ENCODE peak calls at places on chromosomes 11 and 22, in eight cellular contexts. One of them, this sample, is unnamed. For H3K36me3, the result is how much of the 10 kb centered on the place peaks cover.

GRCh38 chr11:38169286-38169685 is 1571.2 kb upstream of the RAG2 start:
- DNase-seq in mesenchymal stem cell: peak
- DNase-seq in body of pancreas: no peak
- DNase-seq in SK-N-SH: no peak
- DNase-seq in uterus: no peak
- DNase-seq in gastrocnemius medialis: no peak
- DNase-seq in upper lobe of right lung: no peak
- DNase-seq in naive thymus-derived CD4-positive, alpha-beta T cell: no peak
- DNase-seq in this sample: no peak

GRCh38 chr22:25176175-25176574 is 23.5 kb upstream of the CRYBB3 start:
- DNase-seq in naive thymus-derived CD4-positive, alpha-beta T cell: no peak
- DNase-seq in body of pancreas: no peak
- DNase-seq in gastrocnemius medialis: no peak
- DNase-seq in SK-N-SH: no peak
- DNase-seq in mesenchymal stem cell: no peak
- DNase-seq in upper lobe of right lung: peak
- DNase-seq in uterus: no peak
- DNase-seq in this sample: no peak

GRCh38 chr22:46652930-46653331 is 32.7 kb downstream of the GRAMD4 start:
- DNase-seq in uterus: no peak
- DNase-seq in gastrocnemius medialis: no peak
- DNase-seq in SK-N-SH: no peak
- DNase-seq in upper lobe of right lung: no peak
- DNase-seq in mesenchymal stem cell: peak
- DNase-seq in body of pancreas: no peak
- DNase-seq in naive thymus-derived CD4-positive, alpha-beta T cell: no peak
- DNase-seq in this sample: no peak

GRCh38 chr11:85133636-85134035 is 493.5 kb downstream of the DLG2 start:
- DNase-seq in uterus: no peak
- DNase-seq in upper lobe of right lung: no peak
- DNase-seq in body of pancreas: no peak
- DNase-seq in naive thymus-derived CD4-positive, alpha-beta T cell: no peak
- DNase-seq in gastrocnemius medialis: no peak
- DNase-seq in SK-N-SH: no peak
- DNase-seq in mesenchymal stem cell: no peak
- DNase-seq in this sample: no peak

GRCh38 chr11:48900131-48900800 is 83.4 kb downstream of the TRIM51G start:
- DNase-seq in upper lobe of right lung: peak
- DNase-seq in SK-N-SH: no peak
- DNase-seq in uterus: no peak
- DNase-seq in body of pancreas: no peak
- DNase-seq in mesenchymal stem cell: no peak
- DNase-seq in gastrocnemius medialis: no peak
- DNase-seq in naive thymus-derived CD4-positive, alpha-beta T cell: no peak
- DNase-seq in this sample: no peak

GRCh38 chr11:70026012-70026411 is 52.1 kb upstream of the ANO1 start:
- DNase-seq in body of pancreas: no peak
- DNase-seq in naive thymus-derived CD4-positive, alpha-beta T cell: no peak
- DNase-seq in gastrocnemius medialis: no peak
- DNase-seq in uterus: no peak
- DNase-seq in upper lobe of right lung: no peak
- DNase-seq in SK-N-SH: no peak
- DNase-seq in mesenchymal stem cell: no peak
- DNase-seq in this sample: no peak

GRCh38 chr11:119651802-119652584 is 77.0 kb downstream of the NECTIN1 start:
- DNase-seq in mesenchymal stem cell: no peak
- DNase-seq in uterus: no peak
- DNase-seq in body of pancreas: peak
- DNase-seq in gastrocnemius medialis: no peak
- DNase-seq in upper lobe of right lung: no peak
- DNase-seq in SK-N-SH: no peak
- DNase-seq in naive thymus-derived CD4-positive, alpha-beta T cell: no peak
- DNase-seq in this sample: no peak

GRCh38 chr11:34468209-34468841 is 29.6 kb downstream of the CAT start:
- DNase-seq in naive thymus-derived CD4-positive, alpha-beta T cell: no peak
- DNase-seq in body of pancreas: peak
- DNase-seq in gastrocnemius medialis: no peak
- DNase-seq in upper lobe of right lung: no peak
- DNase-seq in mesenchymal stem cell: peak
- DNase-seq in uterus: no peak
- DNase-seq in SK-N-SH: peak
- DNase-seq in this sample: peak

GRCh38 chr11:93844568-93844967 is 5.8 kb downstream of the VSTM5 start:
- DNase-seq in SK-N-SH: no peak
- DNase-seq in naive thymus-derived CD4-positive, alpha-beta T cell: no peak
- DNase-seq in uterus: no peak
- DNase-seq in mesenchymal stem cell: no peak
- DNase-seq in gastrocnemius medialis: no peak
- DNase-seq in body of pancreas: no peak
- DNase-seq in upper lobe of right lung: no peak
- DNase-seq in this sample: no peak

GRCh38 chr11:62573592-62574362 is at the start of gene EEF1G:
- DNase-seq in SK-N-SH: peak
- DNase-seq in gastrocnemius medialis: peak
- DNase-seq in naive thymus-derived CD4-positive, alpha-beta T cell: peak
- DNase-seq in uterus: peak
- DNase-seq in mesenchymal stem cell: peak
- DNase-seq in body of pancreas: peak
- DNase-seq in upper lobe of right lung: peak
- DNase-seq in this sample: peak

GRCh38 chr11:62575156-62575555 is 1.5 kb upstream of the EEF1G start:
- DNase-seq in upper lobe of right lung: peak
- DNase-seq in SK-N-SH: no peak
- DNase-seq in naive thymus-derived CD4-positive, alpha-beta T cell: no peak
- DNase-seq in body of pancreas: peak
- DNase-seq in uterus: no peak
- DNase-seq in mesenchymal stem cell: no peak
- DNase-seq in gastrocnemius medialis: no peak
- DNase-seq in this sample: no peak

GRCh38 chr11:62572431-62572830 is 1.3 kb downstream of the EEF1G start:
- DNase-seq in gastrocnemius medialis: no peak
- DNase-seq in naive thymus-derived CD4-positive, alpha-beta T cell: no peak
- DNase-seq in upper lobe of right lung: no peak
- DNase-seq in body of pancreas: no peak
- DNase-seq in uterus: no peak
- DNase-seq in SK-N-SH: no peak
- DNase-seq in mesenchymal stem cell: no peak
- DNase-seq in this sample: no peak

GRCh38 chr11:62574363-62575057 is 819 bp upstream of the EEF1G start:
- DNase-seq in gastrocnemius medialis: no peak
- DNase-seq in SK-N-SH: peak
- DNase-seq in body of pancreas: peak
- DNase-seq in uterus: peak
- DNase-seq in upper lobe of right lung: peak
- DNase-seq in naive thymus-derived CD4-positive, alpha-beta T cell: peak
- DNase-seq in mesenchymal stem cell: no peak
- DNase-seq in this sample: no peak

DNA sequence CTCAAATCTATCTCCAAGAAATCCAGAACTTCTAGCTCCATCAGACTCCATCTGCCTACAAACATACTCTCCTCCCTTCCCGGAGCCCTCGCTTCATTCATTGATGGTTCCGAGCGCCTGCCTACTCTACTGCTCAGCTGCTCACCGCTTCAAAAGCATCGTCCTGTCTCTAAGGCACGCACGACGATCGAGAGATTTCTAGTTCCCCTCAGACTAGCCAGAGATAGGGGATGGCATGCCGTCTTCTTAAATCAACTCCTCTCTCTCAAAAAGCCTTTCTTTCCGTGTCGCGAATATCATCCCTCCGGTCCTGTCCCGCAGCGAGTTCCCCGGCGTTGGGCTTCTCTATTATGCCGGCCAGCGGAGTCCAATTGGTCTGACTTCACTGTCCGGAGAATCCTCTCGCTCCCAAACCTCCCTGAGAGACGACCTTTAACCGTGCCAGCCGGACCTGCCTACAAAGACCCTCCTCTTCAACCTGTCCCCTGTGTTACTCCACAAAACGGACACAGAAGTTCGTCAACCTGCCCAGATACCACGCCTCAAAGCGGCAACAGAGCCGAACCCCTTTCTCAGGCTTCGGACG is 592 bp downstream of the EEF1G start:
- DNase-seq in body of pancreas: no peak
- DNase-seq in gastrocnemius medialis: no peak
- DNase-seq in uterus: no peak
- DNase-seq in SK-N-SH: peak
- DNase-seq in mesenchymal stem cell: peak
- DNase-seq in upper lobe of right lung: peak
- DNase-seq in naive thymus-derived CD4-positive, alpha-beta T cell: peak
- DNase-seq in this sample: no peak
- H3K36me3 ChIP-seq in body of pancreas: under half
- H3K36me3 ChIP-seq in gastrocnemius medialis: under half
- H3K36me3 ChIP-seq in uterus: under half
- H3K36me3 ChIP-seq in SK-N-SH: half or more
- H3K36me3 ChIP-seq in mesenchymal stem cell: half or more
- H3K36me3 ChIP-seq in upper lobe of right lung: half or more
- H3K36me3 ChIP-seq in naive thymus-derived CD4-positive, alpha-beta T cell: under half
- H3K36me3 ChIP-seq in this sample: half or more

GRCh38 chr22:20811971-20812660 is 38.2 kb downstream of the SERPIND1 start:
- DNase-seq in mesenchymal stem cell: no peak
- DNase-seq in gastrocnemius medialis: no peak
- DNase-seq in upper lobe of right lung: no peak
- DNase-seq in SK-N-SH: no peak
- DNase-seq in naive thymus-derived CD4-positive, alpha-beta T cell: no peak
- DNase-seq in body of pancreas: no peak
- DNase-seq in uterus: no peak
- DNase-seq in this sample: no peak
- H3K36me3 ChIP-seq in mesenchymal stem cell: under half
- H3K36me3 ChIP-seq in gastrocnemius medialis: under half
- H3K36me3 ChIP-seq in upper lobe of right lung: half or more
- H3K36me3 ChIP-seq in SK-N-SH: under half
- H3K36me3 ChIP-seq in naive thymus-derived CD4-positive, alpha-beta T cell: under half
- H3K36me3 ChIP-seq in body of pancreas: under half
- H3K36me3 ChIP-seq in uterus: under half
- H3K36me3 ChIP-seq in this sample: half or more

DNA sequence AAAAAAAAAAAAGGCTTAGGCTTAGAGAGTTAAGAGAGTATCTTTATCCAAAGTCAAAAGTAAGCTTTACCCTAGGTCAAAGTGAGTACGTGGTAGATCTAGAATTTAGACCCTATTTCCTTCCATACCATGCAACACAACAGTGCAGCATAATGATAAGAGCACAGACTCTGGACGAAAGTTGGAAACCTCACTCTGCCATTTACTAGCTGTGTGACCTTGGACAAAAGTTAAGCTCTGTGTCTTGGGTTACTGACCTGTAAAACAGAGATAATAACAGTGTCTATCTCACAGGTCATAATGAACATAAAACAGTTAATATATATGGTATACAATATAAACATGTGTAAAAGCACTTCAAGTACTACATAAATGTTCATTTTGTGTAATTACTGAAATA is 13.6 kb upstream of the CHRNA10 start:
- DNase-seq in upper lobe of right lung: no peak
- DNase-seq in uterus: no peak
- DNase-seq in gastrocnemius medialis: no peak
- DNase-seq in mesenchymal stem cell: no peak
- DNase-seq in SK-N-SH: no peak
- DNase-seq in body of pancreas: no peak
- DNase-seq in naive thymus-derived CD4-positive, alpha-beta T cell: no peak
- DNase-seq in this sample: no peak
- H3K36me3 ChIP-seq in upper lobe of right lung: half or more
- H3K36me3 ChIP-seq in uterus: under half
- H3K36me3 ChIP-seq in gastrocnemius medialis: under half
- H3K36me3 ChIP-seq in mesenchymal stem cell: under half
- H3K36me3 ChIP-seq in SK-N-SH: half or more
- H3K36me3 ChIP-seq in body of pancreas: under half
- H3K36me3 ChIP-seq in naive thymus-derived CD4-positive, alpha-beta T cell: under half
- H3K36me3 ChIP-seq in this sample: half or more

GRCh38 chr11:59601788-59602187 is 13.8 kb downstream of the OSBP start:
- DNase-seq in uterus: no peak
- DNase-seq in mesenchymal stem cell: no peak
- DNase-seq in body of pancreas: peak
- DNase-seq in gastrocnemius medialis: no peak
- DNase-seq in SK-N-SH: no peak
- DNase-seq in upper lobe of right lung: no peak
- DNase-seq in naive thymus-derived CD4-positive, alpha-beta T cell: no peak
- DNase-seq in this sample: no peak
- H3K36me3 ChIP-seq in uterus: under half
- H3K36me3 ChIP-seq in mesenchymal stem cell: half or more
- H3K36me3 ChIP-seq in body of pancreas: under half
- H3K36me3 ChIP-seq in gastrocnemius medialis: under half
- H3K36me3 ChIP-seq in SK-N-SH: half or more
- H3K36me3 ChIP-seq in upper lobe of right lung: half or more
- H3K36me3 ChIP-seq in naive thymus-derived CD4-positive, alpha-beta T cell: under half
- H3K36me3 ChIP-seq in this sample: half or more

GRCh38 chr11:100961633-100962032 is 168.0 kb downstream of the PGR start:
- DNase-seq in upper lobe of right lung: no peak
- DNase-seq in naive thymus-derived CD4-positive, alpha-beta T cell: no peak
- DNase-seq in body of pancreas: no peak
- DNase-seq in uterus: no peak
- DNase-seq in gastrocnemius medialis: no peak
- DNase-seq in mesenchymal stem cell: peak
- DNase-seq in SK-N-SH: no peak
- DNase-seq in this sample: no peak
- H3K36me3 ChIP-seq in upper lobe of right lung: under half
- H3K36me3 ChIP-seq in naive thymus-derived CD4-positive, alpha-beta T cell: under half
- H3K36me3 ChIP-seq in body of pancreas: under half
- H3K36me3 ChIP-seq in uterus: under half
- H3K36me3 ChIP-seq in gastrocnemius medialis: under half
- H3K36me3 ChIP-seq in mesenchymal stem cell: under half
- H3K36me3 ChIP-seq in SK-N-SH: under half
- H3K36me3 ChIP-seq in this sample: under half

This sample was measured in CD4-positive, CD25-positive, alpha-beta regulatory T cell.